ENCODE peak calls at places on chromosome 14, in seven cellular contexts. L is stimulated activated naive CD8-positive, alpha-beta T cell treated with anti-CD3 and anti-CD28 coated beads, Interleukin-15, amount 100 ng/mL, for 72 hours; V is HT1080; Q is posterior cingulate gyrus; C is HT-29; R is NCI-H2081; U is EL. K is an unnamed sample.

GRCh38 chr14:56580317-56580711 is 716 bp downstream of the TMEM260 start:
- DNase-seq in L (no peak), V (no peak), Q (no peak), C (peak), R (no peak), U (no peak), K (no peak)

GRCh38 chr14:103806805-103807204 is 40.6 kb downstream of the PPP1R13B start:
- DNase-seq in L (no peak), V (no peak), Q (no peak), C (no peak), R (no peak), U (no peak), K (no peak)

GRCh38 chr14:36510078-36510799 is 9.8 kb downstream of the NKX2-1 start:
- DNase-seq in L (no peak), V (no peak), Q (no peak), C (no peak), R (no peak), U (no peak), K (no peak)

GRCh38 chr14:29654910-29655590 is 272.6 kb downstream of the PRKD1 start:
- DNase-seq in L (no peak), V (peak), Q (no peak), C (no peak), R (no peak), U (peak), K (no peak)

GRCh38 chr14:34355584-34356266 is 106.3 kb downstream of the SPTSSA start:
- DNase-seq in L (no peak), V (peak), Q (no peak), C (peak), R (no peak), U (peak), K (peak)

GRCh38 chr14:57748279-57748678 is 117.6 kb downstream of the SLC35F4 start:
- DNase-seq in L (no peak), V (peak), Q (no peak), C (no peak), R (no peak), U (no peak), K (no peak)

GRCh38 chr14:30283822-30284446 is 275.0 kb upstream of the G2E3 start:
- DNase-seq in L (peak), V (peak), Q (no peak), C (peak), R (no peak), U (peak), K (peak)

GRCh38 chr14:92704036-92704804 is 44.2 kb downstream of the LGMN start:
- DNase-seq in L (no peak), V (no peak), Q (no peak), C (no peak), R (no peak), U (no peak), K (no peak)

GRCh38 chr14:77036484-77037337 is 8.2 kb upstream of the IRF2BPL start:
- DNase-seq in L (no peak), V (no peak), Q (peak), C (no peak), R (no peak), U (no peak), K (no peak)

GRCh38 chr14:21498540-21499526 is 12.3 kb downstream of the METTL3 start:
- DNase-seq in L (peak), V (peak), Q (no peak), C (peak), R (peak), U (peak), K (no peak)

GRCh38 chr14:33589334-33589733 is 361.5 kb downstream of the EGLN3 start:
- DNase-seq in L (no peak), V (peak), Q (no peak), C (peak), R (no peak), U (peak), K (peak)

GRCh38 chr14:91008759-91009409 is 51.6 kb downstream of the RPS6KA5 start:
- DNase-seq in L (no peak), V (no peak), Q (no peak), C (no peak), R (no peak), U (no peak), K (no peak)

GRCh38 chr14:55354500-55354899 is 57.1 kb downstream of the ATG14 start:
- DNase-seq in L (peak), V (peak), Q (no peak), C (peak), R (peak), U (peak), K (peak)

GRCh38 chr14:103074699-103075341 is 9.2 kb upstream of the LBHD2 start:
- DNase-seq in L (no peak), V (no peak), Q (peak), C (peak), R (no peak), U (no peak), K (peak)

GRCh38 chr14:31270196-31270772 is 62.7 kb upstream of the HECTD1 start:
- DNase-seq in L (peak), V (peak), Q (no peak), C (no peak), R (no peak), U (peak), K (no peak)

GRCh38 chr14:90677484-90678045 is 138.7 kb downstream of the TTC7B start:
- DNase-seq in L (peak), V (peak), Q (no peak), C (no peak), R (no peak), U (peak), K (peak)

GRCh38 chr14:95935228-95935822 is 58.7 kb downstream of the TUNAR start:
- DNase-seq in L (no peak), V (no peak), Q (no peak), C (peak), R (no peak), U (peak), K (peak)

GRCh38 chr14:57060276-57060956 is 208.3 kb downstream of the EXOC5 start:
- DNase-seq in L (peak), V (peak), Q (no peak), C (no peak), R (no peak), U (no peak), K (no peak)

GRCh38 chr14:66842911-66843572 is 335.1 kb downstream of the GPHN start:
- DNase-seq in L (no peak), V (no peak), Q (no peak), C (no peak), R (no peak), U (no peak), K (no peak)

GRCh38 chr14:21734457-21735074 is 60.9 kb upstream of the OR4E1 start:
- DNase-seq in L (peak), V (peak), Q (no peak), C (peak), R (peak), U (peak), K (peak)

GRCh38 chr14:73759183-73759713 is 45.1 kb upstream of the PNMA1 start:
- DNase-seq in L (peak), V (no peak), Q (peak), C (no peak), R (peak), U (peak), K (no peak)

K was measured in A172.